ENCODE peak calls at places on chromosomes 16 and 17, in ten cellular contexts. G is activated T-helper 1 cell treated with anti-CD3 and anti-CD28 coated beads, Interleukin-12 subunit alpha, Interleukin-12 subunit beta, Interleukin-2, Interleukin-4 antibody, amounts not matched to agents 30 ng/mL and 10 ng/mL and 1 ng/mL, durations not matched to agents 14 hours and 24 hours and 36 hours; J is mucosa of gallbladder; I is NAMALWA; R is CD8-positive, alpha-beta memory T cell; V is effector memory CD4-positive, alpha-beta T cell; E is left ventricle myocardium inferior; M is anterior cingulate cortex; A is B cell; L is NCI-H1092 treated with DMSO at 0.1 percent for 48 hours. N is an unnamed sample.

GRCh38 chr16:57373117-57373947 is 1.0 kb downstream of the CX3CL1 start:
- DNase-seq in G (no peak), J (no peak), I (no peak), R (no peak), V (no peak), E (no peak), M (no peak), A (no peak), L (no peak), N (no peak)

GRCh38 chr16:78183886-78184553 is 84.6 kb downstream of the WWOX start:
- DNase-seq in G (no peak), J (no peak), I (no peak), R (no peak), V (no peak), E (no peak), M (peak), A (no peak), L (peak), N (no peak)

GRCh38 chr16:58222532-58223316 is 24.8 kb upstream of the CSNK2A2 start:
- DNase-seq in G (no peak), J (peak), I (no peak), R (no peak), V (no peak), E (no peak), M (no peak), A (no peak), L (no peak), N (no peak)

GRCh38 chr17:37339321-37339720 is 36.5 kb upstream of the C17orf78 start:
- DNase-seq in G (no peak), J (no peak), I (no peak), R (no peak), V (no peak), E (no peak), M (no peak), A (no peak), L (no peak), N (no peak)

GRCh38 chr17:78674595-78675315 is 97.6 kb upstream of the DNAH17 start:
- DNase-seq in G (no peak), J (no peak), I (peak), R (no peak), V (no peak), E (no peak), M (no peak), A (no peak), L (peak), N (no peak)

GRCh38 chr17:69417545-69418483 is 3.3 kb downstream of the MAP2K6 start:
- DNase-seq in G (no peak), J (no peak), I (no peak), R (no peak), V (no peak), E (no peak), M (no peak), A (no peak), L (no peak), N (no peak)

GRCh38 chr17:80847506-80848230 is 144.0 kb upstream of the CHMP6 start:
- DNase-seq in G (peak), J (no peak), I (no peak), R (peak), V (peak), E (no peak), M (no peak), A (no peak), L (no peak), N (peak)

GRCh38 chr17:21210411-21211076 is 3.4 kb downstream of the TMEM11 start:
- DNase-seq in G (no peak), J (no peak), I (no peak), R (no peak), V (no peak), E (no peak), M (no peak), A (no peak), L (no peak), N (no peak)

GRCh38 chr16:70433456-70434103 is 5.3 kb downstream of the ST3GAL2 start:
- DNase-seq in G (no peak), J (peak), I (no peak), R (no peak), V (no peak), E (peak), M (no peak), A (no peak), L (no peak), N (no peak)

GRCh38 chr17:21278304-21279197 is 6.0 kb upstream of the MAP2K3 start:
- DNase-seq in G (peak), J (peak), I (peak), R (peak), V (peak), E (peak), M (no peak), A (no peak), L (no peak), N (no peak)

GRCh38 chr16:8962393-8963009 is 1.2 kb downstream of the USP7 start:
- DNase-seq in G (peak), J (no peak), I (peak), R (peak), V (peak), E (no peak), M (no peak), A (peak), L (peak), N (peak)

GRCh38 chr16:59887856-59888255 is 1153.7 kb upstream of the GOT2 start:
- DNase-seq in G (no peak), J (no peak), I (no peak), R (no peak), V (no peak), E (no peak), M (no peak), A (no peak), L (no peak), N (no peak)

GRCh38 chr17:77867308-77867781 is 91.2 kb upstream of the TNRC6C start:
- DNase-seq in G (no peak), J (no peak), I (no peak), R (peak), V (no peak), E (no peak), M (no peak), A (peak), L (no peak), N (no peak)

GRCh38 chr17:80816241-80817103 is 175.2 kb upstream of the CHMP6 start:
- DNase-seq in G (no peak), J (no peak), I (no peak), R (no peak), V (no peak), E (no peak), M (no peak), A (no peak), L (no peak), N (no peak)

GRCh38 chr17:75511610-75512575 is 3.4 kb downstream of the CASKIN2 start:
- DNase-seq in G (no peak), J (no peak), I (no peak), R (no peak), V (no peak), E (peak), M (no peak), A (no peak), L (no peak), N (no peak)

GRCh38 chr16:86431540-86431939 is 78.8 kb upstream of the FOXF1 start:
- DNase-seq in G (no peak), J (no peak), I (no peak), R (no peak), V (no peak), E (no peak), M (no peak), A (no peak), L (no peak), N (no peak)

GRCh38 chr16:3963203-3963602 is 82.7 kb upstream of the CREBBP start:
- DNase-seq in G (no peak), J (no peak), I (no peak), R (peak), V (peak), E (no peak), M (no peak), A (no peak), L (no peak), N (no peak)

GRCh38 chr17:64783556-64784352 is 121.6 kb upstream of the SMURF2 start:
- DNase-seq in G (no peak), J (no peak), I (no peak), R (no peak), V (no peak), E (no peak), M (no peak), A (no peak), L (no peak), N (no peak)

GRCh38 chr17:73976676-73977521 is 226.6 kb upstream of the RPL38 start:
- DNase-seq in G (no peak), J (no peak), I (no peak), R (no peak), V (no peak), E (no peak), M (no peak), A (no peak), L (peak), N (no peak)

GRCh38 chr16:886802-887731 is 83.7 kb downstream of the LMF1 start:
- DNase-seq in G (no peak), J (no peak), I (no peak), R (peak), V (no peak), E (no peak), M (no peak), A (no peak), L (no peak), N (no peak)

GRCh38 chr16:10606607-10607006 is 26.2 kb upstream of the EMP2 start:
- DNase-seq in G (no peak), J (no peak), I (no peak), R (no peak), V (no peak), E (no peak), M (no peak), A (no peak), L (no peak), N (no peak)

GRCh38 chr17:42676424-42677011 is at the start of gene PLEKHH3:
- DNase-seq in G (no peak), J (no peak), I (peak), R (peak), V (no peak), E (no peak), M (peak), A (peak), L (peak), N (no peak)

GRCh38 chr17:4892499-4893221 is 6.7 kb upstream of the C17orf107 start:
- DNase-seq in G (no peak), J (no peak), I (no peak), R (peak), V (no peak), E (no peak), M (no peak), A (peak), L (no peak), N (no peak)

GRCh38 chr17:3959295-3959899 is 4.8 kb downstream of the ATP2A3 start:
- DNase-seq in G (no peak), J (peak), I (no peak), R (no peak), V (no peak), E (no peak), M (no peak), A (no peak), L (peak), N (no peak)

GRCh38 chr16:12459993-12460392 is 343.7 kb downstream of the CPPED1 start:
- DNase-seq in G (no peak), J (no peak), I (no peak), R (no peak), V (no peak), E (no peak), M (no peak), A (no peak), L (no peak), N (no peak)

GRCh38 chr17:57670769-57671545 is 74.1 kb downstream of the CCDC182 start:
- DNase-seq in G (no peak), J (peak), I (no peak), R (no peak), V (no peak), E (no peak), M (no peak), A (no peak), L (no peak), N (no peak)

GRCh38 chr17:17603895-17604225 is 12.4 kb upstream of the PEMT start:
- DNase-seq in G (no peak), J (no peak), I (no peak), R (no peak), V (no peak), E (no peak), M (no peak), A (no peak), L (peak), N (no peak)

GRCh38 chr16:57694556-57695377 is at the start of gene DRC7:
- DNase-seq in G (peak), J (peak), I (peak), R (no peak), V (no peak), E (no peak), M (peak), A (peak), L (peak), N (no peak)

GRCh38 chr16:19528666-19529065 is 4.9 kb downstream of the CCP110 start:
- DNase-seq in G (no peak), J (no peak), I (no peak), R (no peak), V (no peak), E (no peak), M (no peak), A (no peak), L (no peak), N (no peak)

GRCh38 chr16:648071-648785 is 937 bp upstream of the WDR90 start:
- DNase-seq in G (no peak), J (peak), I (peak), R (no peak), V (no peak), E (no peak), M (no peak), A (peak), L (peak), N (no peak)

GRCh38 chr16:5064915-5065314 is 841 bp downstream of the C16orf89 start:
- DNase-seq in G (no peak), J (no peak), I (no peak), R (no peak), V (no peak), E (no peak), M (no peak), A (no peak), L (peak), N (no peak)

GRCh38 chr17:21680366-21680765 is 12.0 kb upstream of the KCNJ18 start:
- DNase-seq in G (no peak), J (no peak), I (no peak), R (peak), V (no peak), E (no peak), M (no peak), A (no peak), L (no peak), N (no peak)

GRCh38 chr16:88354229-88355092 is 28.3 kb upstream of the ZNF469 start:
- DNase-seq in G (no peak), J (no peak), I (no peak), R (no peak), V (no peak), E (peak), M (no peak), A (no peak), L (no peak), N (no peak)

GRCh38 chr16:85819245-85819644 is 19.8 kb downstream of the COX4I1 start:
- DNase-seq in G (peak), J (peak), I (peak), R (peak), V (peak), E (peak), M (no peak), A (peak), L (peak), N (peak)

GRCh38 chr17:82225368-82226029 is 3.3 kb upstream of the SLC16A3 start:
- DNase-seq in G (no peak), J (no peak), I (no peak), R (no peak), V (no peak), E (no peak), M (no peak), A (no peak), L (no peak), N (no peak)

GRCh38 chr17:20206591-20206990 is 197.4 kb downstream of the SPECC1 start:
- DNase-seq in G (no peak), J (no peak), I (no peak), R (no peak), V (no peak), E (no peak), M (no peak), A (no peak), L (no peak), N (no peak)

N was measured in activated CD4-positive, alpha-beta T cell treated with anti-CD3 and anti-CD28 coated beads for 1 hour.